ENCODE peak calls at places on chromosome 5, in ten cellular contexts. N is CD8-positive, alpha-beta memory T cell; Q is head of caudate nucleus; P is foreskin fibroblast; W is nucleus accumbens; M is hepatic stellate cell; U is NCI-H345; L is NCI-H2081; Z is fibroblast of the conjunctiva; A is T-cell. T is an unnamed sample.

GRCh38 chr5:40041452-40041851 is 616.7 kb upstream of the DAB2 start:
- DNase-seq in Q (no peak), L (no peak), M (no peak), W (no peak), P (no peak), A (no peak), N (no peak), Z (no peak), U (no peak), T (no peak)

GRCh38 chr5:56607551-56607950 is 207.8 kb upstream of the MAP3K1 start:
- DNase-seq in M (no peak), W (no peak), L (no peak), A (no peak), N (no peak), P (peak; percentile 51), U (no peak), Z (no peak), Q (peak; percentile 25), T (no peak)

GRCh38 chr5:14928661-14929060 is 57.1 kb upstream of the ANKH start:
- DNase-seq in N (no peak), L (no peak), Q (no peak), U (no peak), W (no peak), A (no peak), Z (no peak), P (peak; percentile 62), M (no peak), T (no peak)

GRCh38 chr5:54608423-54609085 is 91.0 kb downstream of the SNX18 start:
- DNase-seq in U (no peak), N (no peak), Q (no peak), L (no peak), M (no peak), W (no peak), A (no peak), Z (no peak), P (no peak), T (no peak)

GRCh38 chr5:126477281-126477680 is 54.1 kb downstream of the GRAMD2B start:
- DNase-seq in U (no peak), Q (no peak), M (no peak), W (no peak), A (no peak), Z (no peak), P (no peak), L (no peak), N (no peak), T (no peak)

GRCh38 chr5:31453522-31453921 is 78.4 kb downstream of the DROSHA start:
- DNase-seq in A (no peak), P (no peak), M (no peak), L (no peak), U (no peak), W (no peak), Q (no peak), Z (no peak), N (no peak), T (no peak)

GRCh38 chr5:40607202-40607601 is 72.5 kb upstream of the PTGER4 start:
- DNase-seq in L (no peak), W (no peak), U (no peak), Q (no peak), A (no peak), M (no peak), Z (no peak), N (no peak), P (no peak), T (no peak)

GRCh38 chr5:80569086-80569960 is 757 bp downstream of the ANKRD34B start:
- DNase-seq in L (no peak), A (no peak), U (no peak), M (no peak), N (no peak), Q (peak; percentile 22), Z (no peak), P (peak; percentile 20), W (no peak), T (no peak)

GRCh38 chr5:141763526-141763925 is 81.5 kb upstream of the ARAP3 start:
- DNase-seq in N (no peak), Z (no peak), U (no peak), Q (no peak), W (no peak), M (no peak), L (no peak), A (no peak), P (no peak), T (no peak)

GRCh38 chr5:96691503-96692303 is 29.5 kb downstream of the CAST start:
- DNase-seq in W (no peak), M (no peak), U (no peak), Z (no peak), L (no peak), A (no peak), N (no peak), Q (no peak), P (peak; percentile 66), T (no peak)

GRCh38 chr5:135833961-135834638 is 363 bp upstream of the SLC25A48 start:
- DNase-seq in M (peak; percentile 59), Z (no peak), Q (no peak), P (peak; percentile 63), W (no peak), N (no peak), L (no peak), U (no peak), A (no peak), T (no peak)

GRCh38 chr5:103346162-103346748 is 87.7 kb downstream of the MACIR start:
- DNase-seq in Q (no peak), M (no peak), N (no peak), Z (no peak), L (no peak), A (no peak), W (no peak), U (no peak), P (no peak), T (no peak)

GRCh38 chr5:130710596-130710995 is 454.5 kb downstream of the HINT1 start:
- DNase-seq in L (no peak), P (peak; percentile 4), U (no peak), A (no peak), W (no peak), N (no peak), Z (no peak), Q (no peak), M (no peak), T (no peak)

GRCh38 chr5:97735209-97735608 is 552.2 kb upstream of the RIOK2 start:
- DNase-seq in U (no peak), M (peak; percentile 7), W (no peak), N (no peak), Q (no peak), A (no peak), Z (peak; percentile 36), L (no peak), P (peak; percentile 85), T (no peak)

GRCh38 chr5:71810456-71811181 is 91.5 kb downstream of the CARTPT start:
- DNase-seq in L (no peak), W (no peak), M (no peak), P (no peak), U (no peak), A (no peak), Q (no peak), Z (no peak), N (no peak), T (no peak)

T was measured in CD8-positive, alpha-beta T cell.